ENCODE peak calls at places on chromosome 22, in eight cellular contexts. P is sigmoid colon, K is stomach, A is H1, B is HepG2, G is A549, S is K562, H is suprapubic skin. Y is an unnamed sample. For H3K9me3, the result is how much of the 10 kb centered on the place peaks cover.

GRCh38 chr22:21106000-21106399 is 60.3 kb downstream of the LRRC74B start:
- DNase-seq in G (no peak), P (no peak), A (no peak), S (no peak), H (no peak), B (no peak), K (no peak), Y (no peak)

GRCh38 chr22:42142771-42143461 is 12.3 kb upstream of the CYP2D6 start:
- DNase-seq in G (no peak), H (no peak), K (no peak), B (no peak), P (peak), A (no peak), S (no peak), Y (peak)

GRCh38 chr22:37628830-37629229 is 10.6 kb upstream of the SH3BP1 start:
- DNase-seq in P (no peak), A (no peak), G (no peak), H (no peak), K (no peak), B (no peak), S (no peak), Y (no peak)

GRCh38 chr22:19868773-19869471 is 14.2 kb upstream of the GNB1L start:
- DNase-seq in B (no peak), S (no peak), G (no peak), P (peak), H (peak), A (peak), K (no peak), Y (peak)

GRCh38 chr22:42645938-42646568 is 3.1 kb downstream of the CYB5R3 start:
- DNase-seq in A (no peak), K (peak), B (no peak), G (no peak), P (no peak), H (no peak), S (no peak), Y (peak)

GRCh38 chr22:41846268-41847002 is 13.5 kb downstream of the SREBF2 start:
- DNase-seq in K (no peak), H (no peak), B (no peak), G (no peak), S (peak), A (no peak), P (no peak), Y (no peak)

GRCh38 chr22:37525073-37525745 is 6.0 kb upstream of the CARD10 start:
- DNase-seq in P (no peak), S (no peak), B (no peak), A (no peak), G (peak), H (no peak), K (no peak), Y (no peak)

GRCh38 chr22:37569009-37569920 is 9.0 kb downstream of the CDC42EP1 start:
- DNase-seq in P (no peak), K (peak), H (peak), S (no peak), G (no peak), A (no peak), B (peak), Y (no peak)

GRCh38 chr22:40385041-40385782 is 14.8 kb downstream of the SGSM3 start:
- DNase-seq in K (no peak), A (no peak), G (no peak), P (no peak), H (no peak), S (no peak), B (no peak), Y (no peak)

GRCh38 chr22:41417622-41418390 is 28.8 kb downstream of the TOB2 start:
- DNase-seq in G (peak), H (peak), P (peak), K (peak), B (no peak), S (no peak), A (no peak), Y (peak)

GRCh38 chr22:22833059-22833458 is 54.6 kb upstream of the IGLL5 start:
- DNase-seq in H (no peak), P (no peak), S (no peak), G (no peak), K (no peak), A (no peak), B (no peak), Y (no peak)

GRCh38 chr22:22830193-22830592 is 57.4 kb upstream of the IGLL5 start:
- DNase-seq in H (peak), S (no peak), A (no peak), G (no peak), P (no peak), B (no peak), K (no peak), Y (no peak)

GRCh38 chr22:22833488-22833887 is 54.1 kb upstream of the IGLL5 start:
- DNase-seq in S (no peak), P (no peak), B (no peak), K (no peak), G (no peak), A (no peak), H (no peak), Y (no peak)

GRCh38 chr22:22834204-22834603 is 53.4 kb upstream of the IGLL5 start:
- DNase-seq in G (no peak), H (peak), P (no peak), A (no peak), S (no peak), K (no peak), B (no peak), Y (no peak)

GRCh38 chr22:22830957-22831688 is 56.5 kb upstream of the IGLL5 start:
- DNase-seq in A (no peak), B (no peak), G (no peak), H (no peak), K (no peak), P (no peak), S (no peak), Y (no peak)
- TF ChIP-seq EP300 in A (no peak), B (no peak), G (no peak), H (no peak), K (no peak), P (no peak), S (no peak), Y (no peak)

GRCh38 chr22:49710746-49711145 is 116.9 kb downstream of the BRD1 start:
- DNase-seq in K (no peak), P (no peak), A (no peak), G (no peak), S (no peak), H (no peak), B (no peak), Y (no peak)
- H3K9me3 ChIP-seq in K (under half), P (under half), A (under half), G (under half), S (under half), H (under half), B (under half), Y (under half)

GRCh38 chr22:45968003-45968650 is 8.8 kb downstream of the WNT7B start:
- DNase-seq in A (no peak), B (no peak), S (no peak), P (no peak), K (no peak), G (no peak), H (no peak), Y (no peak)

GRCh38 chr22:45969414-45969799 is 7.6 kb downstream of the WNT7B start:
- DNase-seq in G (peak), P (no peak), B (no peak), A (peak), K (no peak), S (peak), H (no peak), Y (no peak)

GRCh38 chr22:45969801-45970464 is 7.0 kb downstream of the WNT7B start:
- DNase-seq in A (no peak), S (no peak), H (no peak), G (no peak), B (no peak), K (no peak), P (no peak), Y (no peak)

GRCh38 chr22:45966892-45967365 is 10.0 kb downstream of the WNT7B start:
- DNase-seq in A (no peak), S (no peak), H (no peak), K (no peak), G (no peak), P (no peak), B (peak), Y (no peak)

GRCh38 chr22:45968751-45969413 is 8.1 kb downstream of the WNT7B start:
- DNase-seq in G (no peak), H (no peak), A (no peak), K (no peak), P (no peak), S (no peak), B (no peak), Y (no peak)
- TF ChIP-seq EP300 in G (peak), H (no peak), A (no peak), K (no peak), P (no peak), S (no peak), B (no peak), Y (no peak)

GRCh38 chr22:49473286-49473685 is 354.4 kb downstream of the BRD1 start:
- DNase-seq in G (no peak), S (no peak), K (no peak), P (no peak), B (no peak), H (peak), A (no peak), Y (no peak)

GRCh38 chr22:49466926-49467590 is 360.6 kb downstream of the BRD1 start:
- DNase-seq in A (no peak), P (no peak), G (no peak), S (no peak), H (peak), B (no peak), K (no peak), Y (no peak)

GRCh38 chr22:49475253-49475652 is 352.4 kb downstream of the BRD1 start:
- DNase-seq in S (no peak), G (no peak), H (no peak), B (no peak), A (no peak), K (no peak), P (no peak), Y (no peak)

GRCh38 chr22:49469896-49470740 is 357.6 kb downstream of the BRD1 start:
- DNase-seq in P (no peak), B (no peak), G (no peak), K (no peak), S (no peak), A (no peak), H (no peak), Y (no peak)

DNA sequence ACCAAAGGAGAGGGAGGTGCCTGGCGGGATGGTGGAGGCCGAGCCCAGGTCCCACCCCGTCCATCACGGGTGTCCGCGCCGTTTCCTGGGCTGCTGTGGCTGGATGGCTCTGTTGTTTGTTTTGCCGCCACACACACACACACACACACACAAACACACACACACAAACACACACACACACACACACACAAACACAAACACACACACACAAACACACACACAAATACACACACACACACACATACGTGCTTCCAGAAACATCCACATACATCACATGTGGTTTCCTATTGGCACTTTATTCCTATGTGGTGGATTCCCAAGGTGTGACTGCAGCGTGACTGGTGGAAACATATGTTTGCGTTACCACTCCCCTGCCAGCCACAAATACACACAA is 356.9 kb downstream of the BRD1 start:
- DNase-seq in H (no peak), A (no peak), P (no peak), G (no peak), K (no peak), S (no peak), B (no peak), Y (no peak)
- H3K9me3 ChIP-seq in H (under half), A (under half), P (under half), G (under half), K (under half), S (under half), B (under half), Y (under half)

GRCh38 chr22:32522237-32522636 is 47.6 kb downstream of the FBXO7 start:
- DNase-seq in H (no peak), G (no peak), S (no peak), P (no peak), A (no peak), B (no peak), K (no peak), Y (no peak)

GRCh38 chr22:32518351-32518750 is 43.7 kb downstream of the FBXO7 start:
- DNase-seq in S (no peak), G (no peak), P (no peak), H (no peak), B (no peak), A (no peak), K (no peak), Y (no peak)

GRCh38 chr22:32518848-32519247 is 44.2 kb downstream of the FBXO7 start:
- DNase-seq in S (no peak), H (no peak), B (no peak), P (no peak), A (no peak), K (no peak), G (peak), Y (no peak)

GRCh38 chr22:32517921-32518320 is 43.3 kb downstream of the FBXO7 start:
- DNase-seq in A (no peak), P (no peak), G (no peak), H (no peak), K (no peak), B (no peak), S (no peak), Y (no peak)

DNA sequence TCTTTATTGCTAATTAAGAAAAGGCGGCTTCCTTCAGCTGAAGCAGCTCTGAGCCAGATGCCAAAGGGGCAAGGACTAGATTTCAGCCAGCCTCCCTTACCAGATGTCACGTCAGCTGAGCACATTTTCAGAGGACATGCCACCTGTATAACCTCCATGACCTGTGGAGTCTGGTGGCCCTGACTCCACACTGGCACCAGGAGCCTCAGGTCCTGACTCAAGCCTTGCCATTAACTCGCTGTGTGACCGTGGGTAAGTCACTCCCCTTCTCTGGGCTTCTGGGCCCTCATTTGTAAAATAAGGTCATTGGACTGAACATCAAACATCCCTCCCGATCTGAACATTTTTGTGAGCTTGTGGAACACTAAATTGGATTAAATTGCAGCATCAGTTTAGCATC is 46.0 kb downstream of the FBXO7 start:
- DNase-seq in H (no peak), K (no peak), B (no peak), P (no peak), A (no peak), S (no peak), G (no peak), Y (no peak)
- TF ChIP-seq EP300 in H (no peak), K (no peak), B (no peak), P (no peak), A (no peak), S (no peak), G (no peak), Y (no peak)

GRCh38 chr22:47373648-47374272 is 611.3 kb downstream of the TBC1D22A start:
- DNase-seq in A (no peak), K (no peak), H (peak), B (no peak), G (no peak), S (no peak), P (no peak), Y (peak)
- H3K9me3 ChIP-seq in A (half or more), K (under half), H (under half), B (under half), G (under half), S (under half), P (under half), Y (under half)

GRCh38 chr22:46146329-46146728 is 4.0 kb upstream of the PPARA start:
- DNase-seq in G (no peak), P (peak), H (no peak), K (no peak), B (no peak), S (no peak), A (no peak), Y (no peak)
- TF ChIP-seq EP300 in G (no peak), P (no peak), H (no peak), K (no peak), B (no peak), S (no peak), A (no peak), Y (no peak)

GRCh38 chr22:22461111-22461510 is 47.4 kb downstream of the ZNF280B start:
- DNase-seq in P (no peak), K (no peak), A (no peak), G (no peak), S (no peak), B (no peak), H (no peak), Y (no peak)

GRCh38 chr22:22460635-22461034 is 47.9 kb downstream of the ZNF280B start:
- DNase-seq in H (no peak), S (peak), K (no peak), B (peak), G (peak), A (no peak), P (no peak), Y (no peak)

GRCh38 chr22:22460060-22460459 is 48.5 kb downstream of the ZNF280B start:
- DNase-seq in A (peak), H (no peak), S (no peak), K (no peak), P (no peak), B (no peak), G (no peak), Y (no peak)

GRCh38 chr22:22458896-22459588 is 49.5 kb downstream of the ZNF280B start:
- DNase-seq in A (no peak), H (no peak), K (no peak), B (no peak), G (no peak), S (no peak), P (no peak), Y (no peak)

DNA sequence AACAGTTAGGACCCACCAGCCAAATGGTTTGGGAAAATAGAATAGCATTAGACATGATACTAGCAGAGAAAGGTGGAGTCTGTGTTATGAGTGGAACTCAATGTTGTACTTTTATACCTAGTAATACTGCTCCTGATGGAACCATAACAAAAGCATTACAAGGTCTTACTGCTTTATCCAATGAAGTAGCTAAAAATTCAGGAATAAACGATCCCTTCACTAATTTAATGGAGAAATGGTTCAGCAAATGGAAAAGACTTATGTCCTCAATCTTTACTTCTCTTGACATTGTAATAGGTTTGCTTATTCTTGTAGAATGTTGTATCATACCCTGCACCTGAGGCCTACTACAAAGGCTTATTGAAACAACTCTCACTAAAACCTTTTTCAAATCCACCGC is 50.2 kb downstream of the ZNF280B start:
- DNase-seq in K (no peak), P (no peak), H (no peak), A (no peak), G (no peak), S (no peak), B (no peak), Y (no peak)
- H3K9me3 ChIP-seq in K (under half), P (under half), H (under half), A (under half), G (under half), S (under half), B (under half), Y (under half)

DNA sequence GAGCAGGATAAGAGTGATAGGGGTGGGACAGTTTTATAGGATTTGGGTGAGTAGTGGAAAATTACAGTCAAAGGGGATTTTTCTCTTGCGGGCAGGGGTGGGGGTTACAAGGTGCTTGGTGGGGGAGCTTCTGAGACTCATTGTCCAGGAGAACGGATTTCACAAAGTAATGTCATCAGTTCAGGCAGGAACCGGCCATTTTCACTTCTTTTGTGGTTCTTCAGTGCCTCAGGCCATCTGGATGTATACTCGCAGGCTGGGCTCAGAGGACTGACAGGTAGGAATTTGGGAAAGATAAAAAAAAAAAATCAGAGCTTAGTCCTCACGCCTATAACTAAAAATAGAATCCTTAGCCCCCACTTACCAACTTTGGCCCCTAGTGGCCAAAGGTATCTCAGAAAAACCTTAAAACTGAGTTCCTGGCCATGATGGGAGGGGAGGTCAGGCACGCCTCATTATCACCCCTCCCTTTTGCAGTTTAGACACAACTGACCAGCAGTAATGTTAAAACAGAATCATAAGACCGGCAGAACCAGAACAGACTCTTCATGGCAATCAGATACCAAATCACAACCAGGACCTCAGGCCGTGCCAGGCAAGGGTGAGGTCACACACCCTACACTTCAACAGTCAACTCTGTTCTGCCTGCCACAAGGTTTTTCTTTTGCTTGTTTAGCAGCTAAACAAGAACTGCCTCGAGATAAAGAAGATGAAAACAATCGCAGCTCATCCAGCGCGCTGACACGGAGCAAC is 8.9 kb upstream of the APOBEC3G start:
- DNase-seq in H (no peak), K (no peak), A (no peak), G (no peak), S (no peak), B (no peak), P (no peak), Y (no peak)
- TF ChIP-seq EP300 in H (no peak), K (no peak), A (no peak), G (no peak), S (no peak), B (no peak), P (no peak), Y (no peak)

GRCh38 chr22:47340851-47341436 is 578.5 kb downstream of the TBC1D22A start:
- DNase-seq in A (no peak), H (no peak), G (no peak), S (no peak), K (no peak), B (no peak), P (no peak), Y (no peak)
- H3K9me3 ChIP-seq in A (half or more), H (under half), G (under half), S (under half), K (under half), B (under half), P (under half), Y (under half)

Y was measured in ovary.